ENCODE peak calls at places on chromosome 5, in ten cellular contexts. W is upper lobe of right lung; Z is IMR-90; T is tibial nerve; I is aorta; V is thyroid gland; G is pancreas; F is CD8-positive, alpha-beta memory T cell; A is MM.1S; C is CD8-positive, alpha-beta T cell. J is an unnamed sample.

GRCh38 chr5:8598356-8598755 is 729.4 kb downstream of the MTRR start:
- DNase-seq in V (no peak), A (no peak), G (no peak), W (no peak), F (no peak), T (no peak), I (no peak), C (no peak), Z (peak), J (no peak)

GRCh38 chr5:127870914-127871313 is 167.7 kb downstream of the CCDC192 start:
- DNase-seq in G (peak), I (peak), T (peak), C (no peak), V (peak), A (no peak), F (no peak), W (peak), Z (no peak), J (peak)

GRCh38 chr5:50966986-50967385 is 300.5 kb downstream of the PARP8 start:
- DNase-seq in T (no peak), G (no peak), F (no peak), A (no peak), I (no peak), W (no peak), V (no peak), C (no peak), Z (no peak), J (no peak)

GRCh38 chr5:138610468-138611294 is 35.5 kb upstream of the HSPA9 start:
- DNase-seq in V (peak), G (no peak), W (no peak), Z (no peak), I (no peak), C (no peak), F (no peak), A (no peak), T (no peak), J (peak)

GRCh38 chr5:92775711-92776615 is 805.1 kb downstream of the NR2F1-AS1 start:
- DNase-seq in I (no peak), A (no peak), V (no peak), T (no peak), F (no peak), G (no peak), C (no peak), W (no peak), Z (peak), J (no peak)

GRCh38 chr5:171750316-171750788 is 35.3 kb upstream of the SMIM23 start:
- DNase-seq in Z (peak), A (no peak), F (no peak), C (no peak), W (no peak), G (peak), V (peak), I (peak), T (peak), J (no peak)

GRCh38 chr5:111704452-111705085 is 52.4 kb downstream of the NREP start:
- DNase-seq in V (no peak), C (no peak), W (no peak), Z (no peak), T (no peak), F (no peak), G (no peak), I (no peak), A (no peak), J (no peak)

GRCh38 chr5:101860563-101860962 is 435.5 kb downstream of the SLCO4C1 start:
- DNase-seq in C (no peak), F (no peak), Z (no peak), W (peak), I (peak), T (no peak), A (no peak), G (peak), V (no peak), J (no peak)

GRCh38 chr5:162209005-162209605 is 141.5 kb downstream of the GABRG2 start:
- DNase-seq in W (no peak), T (peak), C (no peak), G (no peak), I (no peak), A (peak), Z (no peak), V (peak), F (no peak), J (no peak)

GRCh38 chr5:171678631-171679030 is 107.0 kb upstream of the SMIM23 start:
- DNase-seq in C (no peak), I (no peak), V (no peak), W (no peak), G (no peak), Z (no peak), A (no peak), F (no peak), T (no peak), J (no peak)

GRCh38 chr5:181215997-181216982 is 6.8 kb upstream of the TRIM41 start:
- DNase-seq in A (peak), V (no peak), W (no peak), T (no peak), Z (no peak), C (no peak), G (no peak), F (peak), I (no peak), J (no peak)

GRCh38 chr5:150946351-150946905 is 41.6 kb upstream of the ZNF300 start:
- DNase-seq in I (peak), W (peak), A (no peak), Z (peak), C (no peak), F (no peak), V (peak), G (peak), T (peak), J (peak)

GRCh38 chr5:36459191-36460135 is 146.9 kb upstream of the SLC1A3 start:
- DNase-seq in G (no peak), F (no peak), C (no peak), T (no peak), V (no peak), A (peak), W (no peak), I (no peak), Z (no peak), J (no peak)

GRCh38 chr5:43065384-43066230 is 25.5 kb upstream of the ANXA2R start:
- DNase-seq in Z (peak), F (peak), W (peak), A (peak), I (peak), V (peak), G (peak), C (peak), T (peak), J (peak)

GRCh38 chr5:83370957-83371356 is 100.6 kb upstream of the VCAN start:
- DNase-seq in F (no peak), V (no peak), A (no peak), Z (no peak), I (no peak), W (no peak), T (no peak), G (no peak), C (no peak), J (no peak)

GRCh38 chr5:149325166-149325735 is 20.0 kb upstream of the GRPEL2 start:
- DNase-seq in I (no peak), W (no peak), T (no peak), V (no peak), G (no peak), F (no peak), C (no peak), Z (peak), A (no peak), J (no peak)

GRCh38 chr5:181198106-181198685 is 6.8 kb downstream of the TRIM7 start:
- DNase-seq in Z (no peak), T (no peak), W (no peak), V (no peak), I (peak), F (no peak), C (no peak), A (no peak), G (peak), J (no peak)

GRCh38 chr5:102547659-102548058 is 48.9 kb upstream of the SLCO6A1 start:
- DNase-seq in A (no peak), T (no peak), I (no peak), G (no peak), C (no peak), Z (no peak), F (no peak), V (no peak), W (no peak), J (no peak)

GRCh38 chr5:36202521-36202961 is 39.2 kb downstream of the NADK2 start:
- DNase-seq in W (no peak), I (no peak), F (no peak), C (no peak), V (peak), T (no peak), Z (peak), A (no peak), G (no peak), J (no peak)

GRCh38 chr5:140298183-140298601 is 4.7 kb downstream of the PFDN1 start:
- DNase-seq in F (no peak), W (no peak), G (no peak), C (no peak), T (no peak), A (no peak), I (no peak), V (no peak), Z (peak), J (no peak)

GRCh38 chr5:77066823-77067442 is 20.2 kb downstream of the ZBED3 start:
- DNase-seq in Z (peak), W (no peak), C (no peak), I (no peak), V (no peak), T (no peak), G (no peak), A (peak), F (no peak), J (no peak)

GRCh38 chr5:41790038-41790776 is 80.0 kb downstream of the OXCT1 start:
- DNase-seq in V (no peak), T (no peak), W (no peak), C (no peak), G (no peak), F (no peak), Z (peak), A (no peak), I (no peak), J (no peak)

GRCh38 chr5:59496524-59497134 is 396.9 kb downstream of the PDE4D start:
- DNase-seq in C (no peak), W (no peak), F (no peak), I (no peak), A (peak), T (no peak), Z (peak), V (no peak), G (no peak), J (no peak)

GRCh38 chr5:132688536-132689409 is 15.0 kb downstream of the IL4 start:
- DNase-seq in G (no peak), W (no peak), V (no peak), C (no peak), Z (peak), F (peak), A (no peak), T (no peak), I (no peak), J (no peak)

GRCh38 chr5:138489705-138490104 is 24.4 kb downstream of the EGR1 start:
- DNase-seq in A (no peak), T (no peak), C (no peak), G (peak), W (no peak), F (no peak), V (no peak), Z (no peak), I (peak), J (no peak)

GRCh38 chr5:15334551-15335302 is 165.3 kb upstream of the FBXL7 start:
- DNase-seq in C (no peak), I (no peak), Z (no peak), A (no peak), T (no peak), W (no peak), G (no peak), V (no peak), F (no peak), J (no peak)

GRCh38 chr5:149581192-149581861 is at the start of gene ARHGEF37:
- DNase-seq in Z (no peak), I (peak), T (peak), A (no peak), C (peak), V (peak), F (peak), G (peak), W (peak), J (peak)

GRCh38 chr5:66967102-66967501 is 229.5 kb downstream of the CD180 start:
- DNase-seq in Z (peak), W (no peak), G (no peak), F (no peak), V (no peak), T (no peak), A (no peak), I (no peak), C (no peak), J (no peak)

GRCh38 chr5:43699910-43700309 is 96.9 kb downstream of the NNT start:
- DNase-seq in W (no peak), Z (no peak), C (no peak), V (no peak), F (no peak), I (no peak), G (no peak), A (no peak), T (no peak), J (no peak)

GRCh38 chr5:151492729-151493128 is 45.3 kb downstream of the SLC36A1 start:
- DNase-seq in I (peak), C (no peak), A (no peak), T (no peak), F (no peak), Z (peak), W (no peak), G (no peak), V (no peak), J (no peak)

GRCh38 chr5:145157841-145158240 is 677.3 kb downstream of the PRELID2 start:
- DNase-seq in T (no peak), I (no peak), G (no peak), C (no peak), V (no peak), W (no peak), Z (peak), F (no peak), A (no peak), J (no peak)

GRCh38 chr5:52787600-52788504 is at the start of the genes ITGA1 and PELO:
- DNase-seq in G (peak), W (peak), F (peak), A (peak), Z (peak), I (peak), V (peak), T (peak), C (peak), J (peak)

GRCh38 chr5:14143843-14144585 is 872 bp downstream of the TRIO start:
- DNase-seq in Z (no peak), T (no peak), C (peak), I (peak), A (peak), W (peak), G (peak), V (peak), F (peak), J (peak)
- H3K27ac ChIP-seq in Z (peak), T (peak), C (no peak), I (peak), A (peak), W (peak), G (peak), V (peak), F (no peak), J (peak)

DNA sequence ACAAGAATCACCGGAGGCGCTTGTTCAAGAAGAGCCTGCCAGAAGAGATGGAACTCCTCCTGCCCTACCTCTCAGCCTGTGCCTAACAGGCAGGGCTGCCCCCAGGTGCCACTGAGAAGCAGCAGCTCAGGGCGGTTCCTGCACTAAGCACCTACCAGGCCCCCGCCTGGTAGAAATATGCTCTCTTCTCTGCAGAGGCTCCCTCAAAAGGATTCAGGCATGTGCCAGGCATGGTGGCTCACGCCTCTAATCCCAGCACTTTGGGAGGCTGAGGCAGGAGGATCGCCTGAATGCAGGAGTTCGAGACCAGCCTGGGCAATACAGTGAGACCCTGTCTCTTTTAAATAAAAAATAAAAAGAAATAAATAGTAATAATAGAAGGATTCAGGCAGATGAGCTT is 6.0 kb downstream of the VDAC1 start:
- DNase-seq in F (no peak), W (no peak), A (no peak), C (no peak), V (no peak), I (no peak), Z (no peak), G (no peak), T (no peak), J (no peak)
- H3K27ac ChIP-seq in F (no peak), W (no peak), A (no peak), C (no peak), V (no peak), I (no peak), Z (no peak), G (no peak), T (no peak), J (no peak)

GRCh38 chr5:5252106-5252505 is 112.0 kb downstream of the ADAMTS16 start:
- DNase-seq in F (no peak), W (no peak), V (no peak), G (no peak), T (no peak), Z (no peak), C (no peak), I (no peak), A (no peak), J (no peak)

GRCh38 chr5:5246736-5247135 is 106.6 kb downstream of the ADAMTS16 start:
- DNase-seq in C (no peak), Z (no peak), T (no peak), F (no peak), I (no peak), G (no peak), W (no peak), A (no peak), V (no peak), J (no peak)

DNA sequence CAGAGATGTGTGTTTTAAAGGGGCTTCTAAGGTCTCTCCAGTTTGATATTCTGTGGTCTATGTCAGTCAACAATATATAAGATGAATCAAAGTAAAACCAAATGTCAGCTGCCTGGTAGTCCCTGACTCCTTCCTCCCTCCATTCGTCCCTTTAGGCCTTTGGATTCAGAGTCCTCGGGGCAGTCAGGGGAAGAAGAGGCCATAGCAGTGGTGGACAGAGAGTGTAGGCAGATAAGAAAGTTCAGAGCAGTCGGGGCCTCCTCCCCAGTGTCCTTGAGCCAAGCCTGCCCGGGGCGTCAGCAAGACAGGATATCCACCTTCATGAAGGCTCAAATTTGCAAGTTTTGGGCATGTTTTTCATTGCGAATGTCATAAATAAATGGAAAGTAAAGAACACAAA is 110.6 kb downstream of the ADAMTS16 start:
- DNase-seq in I (no peak), V (no peak), F (no peak), T (no peak), Z (no peak), C (no peak), A (no peak), G (no peak), W (no peak), J (no peak)
- H3K27ac ChIP-seq in I (no peak), V (no peak), F (no peak), T (no peak), Z (no peak), C (no peak), A (no peak), G (no peak), W (no peak), J (no peak)

DNA sequence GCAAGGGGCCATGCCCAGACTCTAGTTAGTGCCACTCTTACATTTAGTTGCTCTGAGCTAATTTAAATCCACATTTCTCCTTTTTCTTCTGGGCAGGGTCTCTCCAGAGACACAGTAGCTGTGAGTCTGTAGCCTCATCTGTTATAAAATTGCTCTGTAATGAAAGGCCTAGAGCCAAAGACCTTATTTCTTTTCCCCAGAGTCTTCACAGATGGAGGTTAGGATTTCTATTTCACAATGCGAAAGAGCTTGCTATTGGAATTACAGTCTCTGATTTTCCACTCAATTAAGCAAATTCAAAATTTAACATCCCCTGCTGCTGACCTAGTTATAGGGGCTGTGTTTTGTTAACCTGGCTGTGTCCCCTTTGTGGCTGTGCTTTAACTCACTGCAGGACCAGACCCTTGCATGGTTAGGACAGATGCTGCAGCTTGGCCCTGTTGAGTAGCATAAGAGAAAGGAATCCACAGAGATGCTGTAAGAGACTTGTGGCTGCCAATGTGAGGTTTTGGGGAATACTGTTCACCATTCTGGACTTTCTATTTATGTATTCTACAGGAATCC is 190.3 kb upstream of the NMUR2 start:
- DNase-seq in V (no peak), C (no peak), I (no peak), W (no peak), T (no peak), Z (no peak), F (no peak), G (no peak), A (no peak), J (no peak)
- H3K27ac ChIP-seq in V (no peak), C (no peak), I (no peak), W (no peak), T (no peak), Z (no peak), F (no peak), G (no peak), A (no peak), J (no peak)

DNA sequence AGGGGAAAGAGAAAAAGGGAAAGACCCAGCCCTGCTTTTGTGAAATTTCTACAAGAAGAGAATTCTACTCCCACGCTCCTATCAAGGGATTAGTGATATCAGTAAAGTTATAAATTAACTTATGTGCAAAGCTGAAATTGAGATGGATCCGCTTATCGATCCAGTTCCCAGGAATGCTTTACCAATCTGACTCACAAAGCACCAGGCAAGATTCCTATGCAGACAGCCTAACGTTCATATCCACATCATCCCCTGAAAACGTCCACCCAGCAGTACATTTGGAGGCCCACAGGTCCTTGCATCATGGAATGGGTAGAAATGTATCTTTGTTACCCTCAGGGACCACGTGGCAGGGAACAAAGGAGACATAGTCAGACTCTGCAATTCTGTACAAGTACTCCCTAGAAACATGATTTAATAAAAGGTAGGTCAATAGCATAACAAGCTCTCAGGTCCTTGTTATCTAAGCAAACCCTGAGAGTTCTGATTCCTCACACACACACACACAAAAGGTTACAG is 147.4 kb downstream of the ESM1 start:
- DNase-seq in W (no peak), I (no peak), V (no peak), Z (peak), F (no peak), T (no peak), G (no peak), A (no peak), C (no peak), J (no peak)
- H3K27ac ChIP-seq in W (no peak), I (no peak), V (no peak), Z (peak), F (no peak), T (no peak), G (no peak), A (no peak), C (no peak), J (no peak)

GRCh38 chr5:54547711-54548250 is 30.2 kb downstream of the SNX18 start:
- DNase-seq in G (no peak), C (no peak), A (no peak), T (peak), W (no peak), V (peak), I (peak), F (no peak), Z (peak), J (no peak)
- H3K27ac ChIP-seq in G (no peak), C (no peak), A (no peak), T (no peak), W (no peak), V (peak), I (peak), F (no peak), Z (no peak), J (no peak)